ENCODE peak calls at places on chromosome 11, in eight cellular contexts. U is omental fat pad; L is HT1080; G is NCI-H1105; P is stimulated activated CD8-positive, alpha-beta memory T cell treated with anti-CD3 and anti-CD28 coated beads, Interleukin-7, amount 100 ng/mL, for 1 hour; S is EH; N is heart right ventricle; J is A549. V is an unnamed sample.

GRCh38 chr11:108160970-108161566 is 39.7 kb downstream of the ACAT1 start:
- DNase-seq in U (no peak), S (no peak), J (no peak), N (no peak), P (no peak), G (no peak), L (no peak), V (no peak)

GRCh38 chr11:102760355-102761035 is 19.9 kb downstream of the MMP10 start:
- DNase-seq in N (no peak), J (peak; percentile 18), L (peak; percentile 95), U (no peak), S (peak; percentile 95), G (no peak), P (no peak), V (no peak)

GRCh38 chr11:114079406-114080072 is 20.0 kb downstream of the ZBTB16 start:
- DNase-seq in S (no peak), U (no peak), J (no peak), P (no peak), N (no peak), L (no peak), G (no peak), V (no peak)

GRCh38 chr11:64219354-64219684 is 6.7 kb downstream of the TRPT1 start:
- DNase-seq in L (no peak), P (no peak), N (no peak), G (no peak), S (no peak), J (no peak), U (no peak), V (no peak)

GRCh38 chr11:48055292-48056132 is 75.2 kb downstream of the PTPRJ start:
- DNase-seq in G (no peak), U (no peak), L (peak; percentile 91), S (peak; percentile 33), P (no peak), N (no peak), J (no peak), V (peak; percentile 17)

GRCh38 chr11:79648766-79649545 is 208.1 kb upstream of the TENM4 start:
- DNase-seq in G (no peak), P (no peak), J (no peak), L (no peak), N (no peak), S (no peak), U (no peak), V (no peak)

GRCh38 chr11:119671561-119672015 is 57.4 kb downstream of the NECTIN1 start:
- DNase-seq in U (no peak), P (no peak), S (peak; percentile 24), J (no peak), L (no peak), G (peak; percentile 45), N (peak; percentile 57), V (no peak)

GRCh38 chr11:12287009-12287373 is 90.4 kb upstream of the PARVA start:
- DNase-seq in S (peak; percentile 99), G (no peak), L (peak; percentile 96), N (no peak), P (no peak), J (peak; percentile 87), U (no peak), V (no peak)

GRCh38 chr11:83693279-83693992 is 407.3 kb upstream of the CCDC90B start:
- DNase-seq in J (no peak), S (no peak), N (no peak), G (no peak), U (no peak), L (peak; percentile 35), P (no peak), V (no peak)

GRCh38 chr11:68550485-68550817 is 89.9 kb downstream of the PPP6R3 start:
- DNase-seq in P (no peak), S (no peak), J (no peak), N (no peak), L (no peak), G (no peak), U (no peak), V (no peak)

GRCh38 chr11:65492637-65493366 is 6.0 kb upstream of the MALAT1 start:
- DNase-seq in L (peak; percentile 88), J (no peak), G (no peak), P (no peak), S (peak; percentile 96), U (peak; percentile 65), N (peak; percentile 75), V (no peak)

GRCh38 chr11:60899021-60899936 is 7.1 kb downstream of the PRPF19 start:
- DNase-seq in G (peak; percentile 8), S (peak; percentile 70), L (peak; percentile 77), J (peak; percentile 76), U (no peak), N (no peak), P (no peak), V (peak; percentile 48)

GRCh38 chr11:62370743-62371440 is 33.6 kb downstream of the ASRGL1 start:
- DNase-seq in N (peak; percentile 37), G (no peak), P (no peak), U (no peak), S (peak; percentile 27), L (no peak), J (no peak), V (no peak)